ENCODE peak calls at places on chromosome 3, in eight cellular contexts. One of them, this sample, is unnamed.

GRCh38 chr3:96070682-96071081 is 743.7 kb upstream of the EPHA6 start:
- DNase-seq in foreskin fibroblast: no peak
- DNase-seq in sigmoid colon: no peak
- DNase-seq in RWPE1: no peak
- DNase-seq in dorsolateral prefrontal cortex: no peak
- DNase-seq in MCF 10A: no peak
- DNase-seq in HL-60: no peak
- DNase-seq in GM12878: no peak
- DNase-seq in this sample: no peak

GRCh38 chr3:10356461-10356897 is 35.6 kb upstream of the SEC13 start:
- DNase-seq in foreskin fibroblast: no peak
- DNase-seq in sigmoid colon: no peak
- DNase-seq in RWPE1: no peak
- DNase-seq in dorsolateral prefrontal cortex: no peak
- DNase-seq in MCF 10A: no peak
- DNase-seq in HL-60: no peak
- DNase-seq in GM12878: no peak
- DNase-seq in this sample: peak

GRCh38 chr3:22960326-22960984 is 242.7 kb upstream of the UBE2E2 start:
- DNase-seq in foreskin fibroblast: peak
- DNase-seq in sigmoid colon: peak
- DNase-seq in RWPE1: peak
- DNase-seq in dorsolateral prefrontal cortex: no peak
- DNase-seq in MCF 10A: peak
- DNase-seq in HL-60: peak
- DNase-seq in GM12878: no peak
- DNase-seq in this sample: no peak

GRCh38 chr3:4303187-4304123 is at the start of gene SETMAR:
- DNase-seq in foreskin fibroblast: peak
- DNase-seq in sigmoid colon: peak
- DNase-seq in RWPE1: peak
- DNase-seq in dorsolateral prefrontal cortex: peak
- DNase-seq in MCF 10A: peak
- DNase-seq in HL-60: peak
- DNase-seq in GM12878: no peak
- DNase-seq in this sample: peak

GRCh38 chr3:49701388-49702077 is 12.2 kb downstream of the RNF123 start:
- DNase-seq in foreskin fibroblast: no peak
- DNase-seq in sigmoid colon: no peak
- DNase-seq in RWPE1: no peak
- DNase-seq in dorsolateral prefrontal cortex: no peak
- DNase-seq in MCF 10A: no peak
- DNase-seq in HL-60: no peak
- DNase-seq in GM12878: no peak
- DNase-seq in this sample: peak

GRCh38 chr3:175951047-175951694 is 1092.0 kb downstream of the NAALADL2 start:
- DNase-seq in foreskin fibroblast: peak
- DNase-seq in sigmoid colon: no peak
- DNase-seq in RWPE1: peak
- DNase-seq in dorsolateral prefrontal cortex: no peak
- DNase-seq in MCF 10A: peak
- DNase-seq in HL-60: no peak
- DNase-seq in GM12878: no peak
- DNase-seq in this sample: no peak

GRCh38 chr3:125512135-125512920 is 7.7 kb downstream of the SNX4 start:
- DNase-seq in foreskin fibroblast: no peak
- DNase-seq in sigmoid colon: no peak
- DNase-seq in RWPE1: peak
- DNase-seq in dorsolateral prefrontal cortex: no peak
- DNase-seq in MCF 10A: peak
- DNase-seq in HL-60: no peak
- DNase-seq in GM12878: peak
- DNase-seq in this sample: no peak

GRCh38 chr3:58566398-58567250 is 10.6 kb downstream of the FAM107A start:
- DNase-seq in foreskin fibroblast: no peak
- DNase-seq in sigmoid colon: no peak
- DNase-seq in RWPE1: no peak
- DNase-seq in dorsolateral prefrontal cortex: no peak
- DNase-seq in MCF 10A: no peak
- DNase-seq in HL-60: no peak
- DNase-seq in GM12878: no peak
- DNase-seq in this sample: no peak

GRCh38 chr3:191328963-191329653 is at the start of gene CCDC50:
- DNase-seq in foreskin fibroblast: peak
- DNase-seq in sigmoid colon: peak
- DNase-seq in RWPE1: peak
- DNase-seq in dorsolateral prefrontal cortex: peak
- DNase-seq in MCF 10A: peak
- DNase-seq in HL-60: peak
- DNase-seq in GM12878: no peak
- DNase-seq in this sample: peak

GRCh38 chr3:16432714-16433113 is 80.8 kb downstream of the RFTN1 start:
- DNase-seq in foreskin fibroblast: no peak
- DNase-seq in sigmoid colon: no peak
- DNase-seq in RWPE1: no peak
- DNase-seq in dorsolateral prefrontal cortex: no peak
- DNase-seq in MCF 10A: no peak
- DNase-seq in HL-60: no peak
- DNase-seq in GM12878: no peak
- DNase-seq in this sample: no peak

GRCh38 chr3:106262976-106263375 is 394.2 kb upstream of the CBLB start:
- DNase-seq in foreskin fibroblast: no peak
- DNase-seq in sigmoid colon: no peak
- DNase-seq in RWPE1: no peak
- DNase-seq in dorsolateral prefrontal cortex: no peak
- DNase-seq in MCF 10A: no peak
- DNase-seq in HL-60: no peak
- DNase-seq in GM12878: no peak
- DNase-seq in this sample: no peak

GRCh38 chr3:76198086-76198485 is 412.7 kb upstream of the ZNF717 start:
- DNase-seq in foreskin fibroblast: no peak
- DNase-seq in sigmoid colon: no peak
- DNase-seq in RWPE1: no peak
- DNase-seq in dorsolateral prefrontal cortex: no peak
- DNase-seq in MCF 10A: no peak
- DNase-seq in HL-60: no peak
- DNase-seq in GM12878: no peak
- DNase-seq in this sample: no peak

GRCh38 chr3:41369838-41370237 is 170.5 kb downstream of the CTNNB1 start:
- DNase-seq in foreskin fibroblast: no peak
- DNase-seq in sigmoid colon: no peak
- DNase-seq in RWPE1: no peak
- DNase-seq in dorsolateral prefrontal cortex: no peak
- DNase-seq in MCF 10A: no peak
- DNase-seq in HL-60: no peak
- DNase-seq in GM12878: no peak
- DNase-seq in this sample: no peak

GRCh38 chr3:38638354-38638753 is 11.1 kb downstream of the SCN5A start:
- DNase-seq in foreskin fibroblast: no peak
- DNase-seq in sigmoid colon: no peak
- DNase-seq in RWPE1: no peak
- DNase-seq in dorsolateral prefrontal cortex: no peak
- DNase-seq in MCF 10A: no peak
- DNase-seq in HL-60: no peak
- DNase-seq in GM12878: no peak
- DNase-seq in this sample: no peak

GRCh38 chr3:4977889-4978258 is 1.4 kb upstream of the BHLHE40 start:
- DNase-seq in foreskin fibroblast: no peak
- DNase-seq in sigmoid colon: no peak
- DNase-seq in RWPE1: no peak
- DNase-seq in dorsolateral prefrontal cortex: no peak
- DNase-seq in MCF 10A: peak
- DNase-seq in HL-60: no peak
- DNase-seq in GM12878: no peak
- DNase-seq in this sample: no peak

GRCh38 chr3:190596341-190597285 is 82.7 kb downstream of the IL1RAP start:
- DNase-seq in foreskin fibroblast: no peak
- DNase-seq in sigmoid colon: no peak
- DNase-seq in RWPE1: no peak
- DNase-seq in dorsolateral prefrontal cortex: no peak
- DNase-seq in MCF 10A: no peak
- DNase-seq in HL-60: no peak
- DNase-seq in GM12878: no peak
- DNase-seq in this sample: no peak

GRCh38 chr3:13860001-13860400 is 19.9 kb downstream of the WNT7A start:
- DNase-seq in foreskin fibroblast: no peak
- DNase-seq in sigmoid colon: no peak
- DNase-seq in RWPE1: no peak
- DNase-seq in dorsolateral prefrontal cortex: no peak
- DNase-seq in MCF 10A: no peak
- DNase-seq in HL-60: no peak
- DNase-seq in GM12878: no peak
- DNase-seq in this sample: no peak

GRCh38 chr3:131804565-131805133 is 230.2 kb downstream of the CPNE4 start:
- DNase-seq in foreskin fibroblast: no peak
- DNase-seq in sigmoid colon: no peak
- DNase-seq in RWPE1: no peak
- DNase-seq in dorsolateral prefrontal cortex: no peak
- DNase-seq in MCF 10A: peak
- DNase-seq in HL-60: no peak
- DNase-seq in GM12878: no peak
- DNase-seq in this sample: no peak

GRCh38 chr3:56885879-56886647 is 84.3 kb upstream of the ARHGEF3 start:
- DNase-seq in foreskin fibroblast: no peak
- DNase-seq in sigmoid colon: no peak
- DNase-seq in RWPE1: no peak
- DNase-seq in dorsolateral prefrontal cortex: no peak
- DNase-seq in MCF 10A: no peak
- DNase-seq in HL-60: no peak
- DNase-seq in GM12878: no peak
- DNase-seq in this sample: no peak

GRCh38 chr3:72678892-72679291 is 169.4 kb downstream of the SHQ1 start:
- DNase-seq in foreskin fibroblast: no peak
- DNase-seq in sigmoid colon: no peak
- DNase-seq in RWPE1: peak
- DNase-seq in dorsolateral prefrontal cortex: no peak
- DNase-seq in MCF 10A: peak
- DNase-seq in HL-60: no peak
- DNase-seq in GM12878: peak
- DNase-seq in this sample: no peak

GRCh38 chr3:40044487-40044886 is 235.1 kb downstream of the MYRIP start:
- DNase-seq in foreskin fibroblast: peak
- DNase-seq in sigmoid colon: no peak
- DNase-seq in RWPE1: peak
- DNase-seq in dorsolateral prefrontal cortex: no peak
- DNase-seq in MCF 10A: peak
- DNase-seq in HL-60: no peak
- DNase-seq in GM12878: no peak
- DNase-seq in this sample: no peak

GRCh38 chr3:151268267-151269235 is 9.8 kb downstream of the P2RY14 start:
- DNase-seq in foreskin fibroblast: no peak
- DNase-seq in sigmoid colon: no peak
- DNase-seq in RWPE1: no peak
- DNase-seq in dorsolateral prefrontal cortex: no peak
- DNase-seq in MCF 10A: no peak
- DNase-seq in HL-60: no peak
- DNase-seq in GM12878: no peak
- DNase-seq in this sample: no peak

GRCh38 chr3:7545334-7545733 is 684.4 kb downstream of the GRM7 start:
- DNase-seq in foreskin fibroblast: no peak
- DNase-seq in sigmoid colon: no peak
- DNase-seq in RWPE1: no peak
- DNase-seq in dorsolateral prefrontal cortex: no peak
- DNase-seq in MCF 10A: no peak
- DNase-seq in HL-60: no peak
- DNase-seq in GM12878: no peak
- DNase-seq in this sample: no peak

GRCh38 chr3:7547826-7548225 is 686.9 kb downstream of the GRM7 start:
- DNase-seq in foreskin fibroblast: no peak
- DNase-seq in sigmoid colon: no peak
- DNase-seq in RWPE1: no peak
- DNase-seq in dorsolateral prefrontal cortex: no peak
- DNase-seq in MCF 10A: no peak
- DNase-seq in HL-60: no peak
- DNase-seq in GM12878: no peak
- DNase-seq in this sample: no peak

GRCh38 chr3:7543294-7543693 is 682.4 kb downstream of the GRM7 start:
- DNase-seq in foreskin fibroblast: no peak
- DNase-seq in sigmoid colon: no peak
- DNase-seq in RWPE1: no peak
- DNase-seq in dorsolateral prefrontal cortex: no peak
- DNase-seq in MCF 10A: no peak
- DNase-seq in HL-60: no peak
- DNase-seq in GM12878: no peak
- DNase-seq in this sample: peak

DNA sequence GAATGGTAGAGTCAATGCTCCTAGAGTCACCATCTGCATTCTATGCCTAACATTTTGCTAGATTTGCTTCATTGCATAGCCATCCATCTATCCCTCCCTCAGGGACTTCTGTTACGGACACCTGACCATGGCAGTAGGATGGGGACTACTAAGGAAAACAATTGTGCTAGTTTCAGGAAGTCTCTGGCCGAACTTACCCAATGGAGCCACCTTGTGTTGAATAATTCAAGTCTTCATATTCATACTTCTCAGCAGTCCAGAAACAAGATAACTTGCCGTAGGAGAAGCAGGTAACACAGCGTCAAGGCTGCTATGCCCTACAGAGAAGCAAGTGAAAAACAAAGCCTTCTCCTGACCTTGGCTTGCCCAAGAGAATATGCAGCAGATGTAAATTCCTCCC is 685.3 kb downstream of the GRM7 start:
- DNase-seq in foreskin fibroblast: no peak
- DNase-seq in sigmoid colon: no peak
- DNase-seq in RWPE1: no peak
- DNase-seq in dorsolateral prefrontal cortex: no peak
- DNase-seq in MCF 10A: peak
- DNase-seq in HL-60: no peak
- DNase-seq in GM12878: no peak
- DNase-seq in this sample: no peak
- TF ChIP-seq CTCF in foreskin fibroblast: no peak
- TF ChIP-seq CTCF in sigmoid colon: peak
- TF ChIP-seq CTCF in RWPE1: no peak
- TF ChIP-seq CTCF in dorsolateral prefrontal cortex: no peak
- TF ChIP-seq CTCF in MCF 10A: peak
- TF ChIP-seq CTCF in HL-60: no peak
- TF ChIP-seq CTCF in GM12878: no peak
- TF ChIP-seq CTCF in this sample: no peak

GRCh38 chr3:21393684-21394307 is 357.2 kb downstream of the ZNF385D start:
- DNase-seq in foreskin fibroblast: no peak
- DNase-seq in sigmoid colon: no peak
- DNase-seq in RWPE1: no peak
- DNase-seq in dorsolateral prefrontal cortex: no peak
- DNase-seq in MCF 10A: no peak
- DNase-seq in HL-60: no peak
- DNase-seq in GM12878: no peak
- DNase-seq in this sample: peak
- TF ChIP-seq CTCF in foreskin fibroblast: no peak
- TF ChIP-seq CTCF in sigmoid colon: no peak
- TF ChIP-seq CTCF in RWPE1: no peak
- TF ChIP-seq CTCF in dorsolateral prefrontal cortex: no peak
- TF ChIP-seq CTCF in MCF 10A: no peak
- TF ChIP-seq CTCF in HL-60: no peak
- TF ChIP-seq CTCF in GM12878: no peak
- TF ChIP-seq CTCF in this sample: no peak

GRCh38 chr3:97821810-97822775 is at the start of gene CRYBG3:
- DNase-seq in foreskin fibroblast: peak
- DNase-seq in sigmoid colon: peak
- DNase-seq in RWPE1: peak
- DNase-seq in dorsolateral prefrontal cortex: peak
- DNase-seq in MCF 10A: peak
- DNase-seq in HL-60: peak
- DNase-seq in GM12878: peak
- DNase-seq in this sample: peak
- TF ChIP-seq CTCF in foreskin fibroblast: peak
- TF ChIP-seq CTCF in sigmoid colon: no peak
- TF ChIP-seq CTCF in RWPE1: peak
- TF ChIP-seq CTCF in dorsolateral prefrontal cortex: no peak
- TF ChIP-seq CTCF in MCF 10A: no peak
- TF ChIP-seq CTCF in HL-60: no peak
- TF ChIP-seq CTCF in GM12878: no peak
- TF ChIP-seq CTCF in this sample: no peak

GRCh38 chr3:86175051-86175536 is 815.9 kb downstream of the VGLL3 start:
- DNase-seq in foreskin fibroblast: no peak
- DNase-seq in sigmoid colon: no peak
- DNase-seq in RWPE1: no peak
- DNase-seq in dorsolateral prefrontal cortex: no peak
- DNase-seq in MCF 10A: no peak
- DNase-seq in HL-60: no peak
- DNase-seq in GM12878: no peak
- DNase-seq in this sample: no peak
- TF ChIP-seq CTCF in foreskin fibroblast: no peak
- TF ChIP-seq CTCF in sigmoid colon: no peak
- TF ChIP-seq CTCF in RWPE1: no peak
- TF ChIP-seq CTCF in dorsolateral prefrontal cortex: no peak
- TF ChIP-seq CTCF in MCF 10A: no peak
- TF ChIP-seq CTCF in HL-60: no peak
- TF ChIP-seq CTCF in GM12878: no peak
- TF ChIP-seq CTCF in this sample: no peak